ENCODE peak calls at places on chromosomes 16 and 17, in seven cellular contexts. P is heart right ventricle, M is fibroblast of lung, S is ovary, F is body of pancreas, V is prostate gland, O is colonic mucosa. B is an unnamed sample. For H3K9me3, the result is how much of the 10 kb centered on the place peaks cover.

GRCh38 chr16:49453983-49454382 is 80.4 kb downstream of the C16orf78 start:
- DNase-seq in O (no peak), M (no peak), V (no peak), S (no peak), P (no peak), F (no peak), B (no peak)

GRCh38 chr16:15775209-15775608 is 81.6 kb downstream of the MYH11 start:
- DNase-seq in F (no peak), P (no peak), V (no peak), O (no peak), M (no peak), S (no peak), B (no peak)

GRCh38 chr17:78046923-78047322 is 81.6 kb downstream of the TMC6 start:
- DNase-seq in F (no peak), V (no peak), S (no peak), M (no peak), O (no peak), P (no peak), B (no peak)

GRCh38 chr17:48373130-48373844 is 56.7 kb downstream of the SKAP1 start:
- DNase-seq in V (no peak), F (no peak), P (no peak), O (no peak), S (no peak), M (no peak), B (no peak)

GRCh38 chr17:48672340-48672739 is 46.2 kb upstream of the HOXB9 start:
- DNase-seq in P (no peak), O (no peak), F (no peak), V (no peak), M (no peak), S (no peak), B (no peak)

GRCh38 chr17:43442711-43443110 is 41.1 kb upstream of the DHX8 start:
- DNase-seq in M (peak), V (no peak), F (no peak), P (no peak), O (no peak), S (no peak), B (no peak)

GRCh38 chr17:15398736-15399331 is 57.4 kb upstream of the TEKT3 start:
- DNase-seq in S (no peak), M (peak), F (peak), V (no peak), P (no peak), O (no peak), B (no peak)

GRCh38 chr17:9959377-9959981 is 54.4 kb upstream of the RCVRN start:
- DNase-seq in P (no peak), S (peak), M (peak), F (no peak), O (peak), V (peak), B (no peak)

GRCh38 chr16:23362460-23363317 is 60.6 kb downstream of the SCNN1B start:
- DNase-seq in S (peak), P (peak), V (peak), M (no peak), O (peak), F (peak), B (no peak)

GRCh38 chr17:43367588-43368242 is 31.1 kb upstream of the ARL4D start:
- DNase-seq in V (no peak), P (no peak), O (no peak), F (no peak), S (peak), M (peak), B (no peak)

GRCh38 chr17:27239046-27239445 is 54.9 kb upstream of the WSB1 start:
- DNase-seq in P (no peak), S (no peak), V (no peak), O (no peak), M (no peak), F (no peak), B (no peak)

GRCh38 chr17:73474370-73474988 is 162.7 kb upstream of the CDC42EP4 start:
- DNase-seq in O (peak), F (peak), P (peak), V (peak), S (peak), M (peak), B (no peak)

GRCh38 chr16:16790597-16790996 is 411.7 kb downstream of the NPIPA7 start:
- DNase-seq in S (no peak), V (no peak), F (no peak), P (no peak), O (no peak), M (no peak), B (no peak)

GRCh38 chr17:68780561-68780960 is 174.6 kb downstream of the ABCA8 start:
- DNase-seq in O (no peak), P (no peak), M (no peak), V (no peak), F (no peak), S (no peak), B (no peak)

GRCh38 chr16:75506567-75506966 is 11.3 kb upstream of the CHST6 start:
- DNase-seq in F (peak), S (no peak), M (peak), O (peak), P (peak), V (no peak), B (no peak)

GRCh38 chr16:89122322-89122831 is 28.7 kb downstream of the ACSF3 start:
- DNase-seq in M (no peak), O (peak), P (no peak), S (no peak), F (no peak), V (peak), B (peak)

GRCh38 chr16:22402191-22402590 is 27.8 kb upstream of the CDR2 start:
- DNase-seq in P (no peak), O (no peak), V (no peak), F (no peak), M (peak), S (no peak), B (no peak)

GRCh38 chr17:8975091-8975707 is 9.7 kb upstream of the PIK3R5 start:
- DNase-seq in S (no peak), O (no peak), F (no peak), P (no peak), M (no peak), V (no peak), B (no peak)

GRCh38 chr17:74037320-74037719 is 166.2 kb upstream of the RPL38 start:
- DNase-seq in S (no peak), M (peak), V (peak), P (peak), F (no peak), O (no peak), B (no peak)

GRCh38 chr17:34981538-34982241 is 1.4 kb downstream of the LIG3 start:
- DNase-seq in P (no peak), M (peak), F (no peak), V (no peak), O (no peak), S (no peak), B (no peak)

GRCh38 chr16:30166202-30166902 is 17.1 kb upstream of the CORO1A start:
- DNase-seq in P (no peak), S (no peak), V (no peak), F (peak), O (no peak), M (no peak), B (no peak)

GRCh38 chr17:62038248-62038647 is 26.8 kb downstream of the MED13 start:
- DNase-seq in M (no peak), S (no peak), V (no peak), F (no peak), O (no peak), P (no peak), B (no peak)

GRCh38 chr16:89040391-89040790 is 53.3 kb upstream of the ACSF3 start:
- DNase-seq in O (no peak), P (no peak), V (no peak), M (no peak), F (no peak), S (no peak), B (no peak)

GRCh38 chr17:18967806-18968744 is 16.1 kb downstream of the SLC5A10 start:
- DNase-seq in M (no peak), O (peak), P (no peak), F (peak), S (no peak), V (no peak), B (no peak)

GRCh38 chr17:74566132-74566753 is 1.1 kb downstream of the CD300H start:
- DNase-seq in F (peak), O (peak), M (peak), P (no peak), S (no peak), V (no peak), B (no peak)

GRCh38 chr17:66702106-66702936 is 132.6 kb upstream of the CACNG5 start:
- DNase-seq in S (no peak), P (no peak), O (no peak), V (no peak), M (no peak), F (no peak), B (no peak)

GRCh38 chr17:73826872-73827228 is 182.6 kb upstream of the SDK2 start:
- DNase-seq in V (no peak), M (no peak), O (no peak), F (no peak), P (no peak), S (no peak), B (no peak)

GRCh38 chr17:41579484-41580243 is 7.0 kb downstream of the KRT14 start:
- DNase-seq in M (peak), O (peak), F (peak), S (peak), V (peak), P (peak), B (peak)

GRCh38 chr17:64682261-64683181 is 20.4 kb upstream of the SMURF2 start:
- DNase-seq in O (no peak), M (peak), P (no peak), V (no peak), F (no peak), S (no peak), B (no peak)

GRCh38 chr16:4293822-4294457 is 21.1 kb upstream of the TFAP4 start:
- DNase-seq in V (peak), P (peak), F (peak), M (peak), S (peak), O (no peak), B (no peak)

GRCh38 chr17:62870581-62870964 is 62.5 kb upstream of the MARCHF10 start:
- DNase-seq in P (no peak), S (no peak), V (no peak), O (no peak), F (no peak), M (no peak), B (no peak)

GRCh38 chr16:53457670-53458069 is 23.4 kb downstream of the RBL2 start:
- DNase-seq in S (no peak), M (no peak), O (peak), F (peak), P (no peak), V (no peak), B (peak)

GRCh38 chr16:75238132-75238852 is 13.1 kb downstream of the BCAR1 start:
- DNase-seq in M (peak), S (peak), V (peak), O (peak), P (peak), F (peak), B (no peak)

GRCh38 chr17:80920406-80920805 is 71.2 kb upstream of the CHMP6 start:
- DNase-seq in M (peak), F (no peak), S (peak), V (no peak), P (no peak), O (no peak), B (no peak)

GRCh38 chr17:75059369-75060345 is 12.6 kb downstream of the KCTD2 start:
- DNase-seq in S (peak), O (no peak), M (peak), V (peak), P (peak), F (peak), B (no peak)

GRCh38 chr16:25135239-25135878 is 23.8 kb downstream of the LCMT1 start:
- DNase-seq in P (no peak), O (peak), F (no peak), M (peak), V (no peak), S (no peak), B (no peak)

GRCh38 chr17:5537251-5537650 is 47.1 kb downstream of the NLRP1 start:
- DNase-seq in F (no peak), V (no peak), P (no peak), S (no peak), M (peak), O (no peak), B (no peak)

GRCh38 chr17:76697702-76698465 is 12.9 kb downstream of the MXRA7 start:
- DNase-seq in M (peak), F (no peak), S (no peak), V (no peak), P (no peak), O (no peak), B (no peak)
- TF ChIP-seq CTCF in M (no peak), F (no peak), S (no peak), V (no peak), P (no peak), O (no peak), B (no peak)

DNA sequence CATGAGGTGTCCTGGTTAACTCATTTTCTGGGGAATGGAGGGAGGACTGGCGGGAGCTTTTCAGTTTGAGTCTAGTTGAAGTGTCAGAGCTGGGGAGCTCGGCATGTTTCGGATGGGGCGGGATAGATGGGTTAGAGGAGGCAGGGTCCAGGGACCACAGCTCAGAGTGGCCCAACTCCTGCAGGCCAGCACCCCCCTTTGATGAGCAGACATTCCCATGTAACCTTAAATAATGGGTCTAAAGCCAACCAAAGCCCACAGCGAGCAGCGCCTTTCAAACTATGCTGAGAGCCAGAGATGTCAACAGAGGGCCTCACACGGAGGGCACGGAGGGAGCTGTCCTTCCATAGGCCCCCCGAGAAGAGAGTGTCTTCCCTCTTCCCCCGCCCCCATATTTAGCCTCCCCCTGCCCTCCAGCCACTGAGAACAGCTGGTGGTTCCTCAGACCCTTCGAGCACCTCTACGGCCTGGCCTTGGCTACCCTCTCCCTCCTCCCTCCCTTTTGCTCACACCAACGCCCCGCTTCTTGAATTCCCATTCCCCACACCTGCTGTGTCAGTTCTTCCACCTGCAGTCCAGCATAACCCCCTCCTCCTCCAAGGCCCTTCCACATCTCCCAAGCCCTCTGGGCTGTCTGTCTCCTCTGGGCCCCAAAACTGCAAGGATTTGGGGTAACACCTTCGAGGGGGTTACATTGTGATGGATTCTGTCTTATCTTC is 21.8 kb downstream of the RAB11FIP4 start:
- DNase-seq in O (no peak), S (no peak), M (no peak), P (no peak), F (no peak), V (no peak), B (no peak)
- H3K27ac ChIP-seq in O (no peak), S (no peak), M (no peak), P (no peak), F (no peak), V (no peak), B (no peak)

GRCh38 chr17:28255616-28256015 is 63.4 kb upstream of the TMEM97 start:
- DNase-seq in V (no peak), O (no peak), P (no peak), S (no peak), F (no peak), M (no peak), B (no peak)

GRCh38 chr17:28256370-28256769 is 62.6 kb upstream of the TMEM97 start:
- DNase-seq in O (no peak), P (no peak), F (no peak), M (no peak), V (no peak), S (no peak), B (no peak)

GRCh38 chr17:28256881-28257280 is 62.1 kb upstream of the TMEM97 start:
- DNase-seq in S (no peak), P (no peak), F (no peak), M (no peak), V (no peak), O (no peak), B (no peak)

GRCh38 chr17:28258347-28258887 is 60.6 kb upstream of the TMEM97 start:
- DNase-seq in O (peak), S (no peak), V (no peak), M (no peak), F (peak), P (no peak), B (no peak)

GRCh38 chr17:28261219-28261618 is 57.8 kb upstream of the TMEM97 start:
- DNase-seq in S (no peak), V (no peak), F (no peak), P (no peak), O (no peak), M (no peak), B (no peak)
- H3K9me3 ChIP-seq in S (under half), V (under half), F (under half), P (under half), O (under half), M (under half), B (under half)

DNA sequence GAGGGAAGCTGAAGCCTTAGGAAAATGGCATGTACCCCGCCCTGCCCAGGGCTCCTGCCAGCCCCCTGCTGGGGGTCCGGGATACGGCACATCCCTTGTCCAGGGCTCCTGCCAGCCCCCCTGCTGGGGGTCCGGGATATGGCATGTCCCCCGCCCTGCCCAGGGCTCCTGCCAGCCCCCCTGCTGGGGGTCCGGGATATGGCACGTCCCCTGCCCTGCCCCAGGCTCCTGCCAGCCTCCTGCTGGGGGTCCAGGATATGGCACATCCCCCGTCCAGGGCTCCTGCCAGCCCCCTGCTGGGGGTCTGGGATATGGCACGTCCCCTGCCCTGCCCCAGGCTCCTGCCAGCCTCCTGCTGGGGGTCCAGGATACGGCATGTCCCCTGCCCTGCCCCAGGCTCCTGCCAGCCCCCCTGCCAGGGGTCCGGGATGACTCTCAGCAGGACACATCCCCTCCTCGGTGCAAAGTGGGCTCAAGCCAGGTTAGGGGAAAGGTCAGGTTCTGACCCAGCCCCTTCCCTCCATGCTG is 43.2 kb downstream of the RPH3AL start:
- DNase-seq in F (no peak), S (no peak), O (no peak), M (peak), V (no peak), P (no peak), B (no peak)
- TF ChIP-seq CTCF in F (no peak), S (no peak), O (no peak), M (peak), V (no peak), P (peak), B (no peak)

DNA sequence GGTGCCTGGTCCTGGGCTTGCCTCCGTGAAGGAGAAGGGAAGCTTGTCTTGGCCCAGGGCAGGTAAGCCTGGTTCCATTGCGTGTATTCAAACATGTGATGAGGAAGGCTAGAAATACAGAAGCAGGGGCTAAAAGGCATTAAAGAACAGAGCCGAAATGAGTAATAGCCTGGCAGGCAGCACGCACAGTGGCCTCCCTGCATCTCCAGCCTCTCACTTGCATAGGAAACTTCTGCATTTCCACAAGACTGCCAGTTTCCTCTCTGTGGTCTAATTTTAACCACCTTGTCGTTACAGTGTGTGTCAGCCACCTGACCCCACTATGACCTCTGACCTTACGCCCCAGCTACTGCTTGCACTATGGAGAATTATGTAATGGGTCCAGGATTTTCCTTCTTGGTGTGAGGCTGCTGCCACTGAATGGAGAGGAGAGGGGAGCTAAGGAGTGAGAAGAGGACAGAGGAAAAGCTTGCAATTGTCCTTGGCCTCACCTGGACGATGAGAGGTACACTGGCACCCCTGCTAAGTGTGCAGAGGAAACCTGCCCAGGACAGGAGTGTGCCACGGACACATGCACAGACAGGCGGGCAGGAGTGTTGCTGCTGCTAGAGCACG is 32.8 kb downstream of the HIC1 start:
- DNase-seq in P (peak), S (no peak), O (peak), M (peak), V (no peak), F (peak), B (no peak)
- H3K27ac ChIP-seq in P (no peak), S (no peak), O (peak), M (no peak), V (peak), F (no peak), B (no peak)

B was measured in CD4-positive, alpha-beta T cell.